ENCODE peak calls at places on chromosomes 3 and 15, in six cellular contexts. I is activated T-helper 1 cell treated with anti-CD3 and anti-CD28 coated beads, Interleukin-12 subunit alpha, Interleukin-12 subunit beta, Interleukin-2, Interleukin-4 antibody, amounts not matched to agents 30 ng/mL and 10 ng/mL and 1 ng/mL, durations not matched to agents 14 hours and 24 hours and 36 hours; P is GM10248; C is myocyte; Z is WTC11; M is A549. S is an unnamed sample.

GRCh38 chr3:11136871-11137626 is 17.2 kb upstream of the HRH1 start:
- DNase-seq in I (no peak), P (no peak), C (peak; percentile 97), Z (no peak), M (peak; percentile 95), S (peak; percentile 100)

GRCh38 chr15:69602921-69603320 is 150.3 kb downstream of the RPLP1 start:
- DNase-seq in I (no peak), P (no peak), C (no peak), Z (no peak), M (no peak), S (no peak)

GRCh38 chr3:56799251-56799882 is 2.4 kb downstream of the ARHGEF3 start:
- DNase-seq in I (no peak), P (peak; percentile 41), C (peak; percentile 79), Z (no peak), M (peak; percentile 49), S (peak; percentile 72)

GRCh38 chr3:113293348-113293747 is 82.0 kb downstream of the BOC start:
- DNase-seq in I (no peak), P (no peak), C (no peak), Z (no peak), M (no peak), S (no peak)

GRCh38 chr15:72285927-72286516 is 13.7 kb upstream of the PARP6 start:
- DNase-seq in I (no peak), P (no peak), C (peak; percentile 13), Z (peak; percentile 75), M (peak; percentile 72), S (no peak)

GRCh38 chr3:187456268-187456667 is 88.1 kb downstream of the RTP4 start:
- DNase-seq in I (no peak), P (no peak), C (no peak), Z (no peak), M (no peak), S (peak; percentile 71)

GRCh38 chr3:50525987-50526386 is 22.6 kb upstream of the CACNA2D2 start:
- DNase-seq in I (peak; percentile 55), P (peak; percentile 72), C (peak; percentile 67), Z (peak; percentile 86), M (peak; percentile 19), S (peak; percentile 49)

GRCh38 chr3:184679056-184679502 is 32.8 kb downstream of the MAGEF1 start:
- DNase-seq in I (no peak), P (no peak), C (peak; percentile 82), Z (peak; percentile 65), M (no peak), S (no peak)

GRCh38 chr3:100578646-100579045 is 30.8 kb upstream of the ADGRG7 start:
- DNase-seq in I (no peak), P (no peak), C (no peak), Z (no peak), M (no peak), S (no peak)

GRCh38 chr3:195004512-195005250 is 266.3 kb downstream of the XXYLT1 start:
- DNase-seq in I (no peak), P (no peak), C (no peak), Z (no peak), M (no peak), S (no peak)

GRCh38 chr3:125593991-125594574 is 1.2 kb downstream of the OSBPL11 start:
- DNase-seq in I (no peak), P (peak; percentile 26), C (no peak), Z (no peak), M (no peak), S (peak; percentile 29)

GRCh38 chr15:83322061-83322460 is 37.6 kb upstream of the BNC1 start:
- DNase-seq in I (no peak), P (no peak), C (peak; percentile 55), Z (no peak), M (no peak), S (no peak)

GRCh38 chr3:155497930-155498647 is 204.6 kb upstream of the STRIT1 start:
- DNase-seq in I (no peak), P (no peak), C (peak; percentile 83), Z (no peak), M (peak; percentile 56), S (peak; percentile 91)

GRCh38 chr3:73061416-73061815 is at the start of gene EBLN2:
- DNase-seq in I (no peak), P (no peak), C (no peak), Z (no peak), M (no peak), S (no peak)

GRCh38 chr15:69084404-69085030 is 70.0 kb downstream of the NOX5 start:
- DNase-seq in I (no peak), P (no peak), C (no peak), Z (no peak), M (no peak), S (no peak)

GRCh38 chr15:75782926-75783325 is 60.3 kb upstream of the UBE2Q2 start:
- DNase-seq in I (no peak), P (no peak), C (no peak), Z (no peak), M (no peak), S (no peak)

GRCh38 chr3:47019201-47019600 is 39.7 kb downstream of the NBEAL2 start:
- DNase-seq in I (peak; percentile 50), P (peak; percentile 51), C (peak; percentile 26), Z (no peak), M (no peak), S (peak; percentile 84)

GRCh38 chr15:63460210-63461135 is 43.9 kb upstream of the USP3 start:
- DNase-seq in I (no peak), P (no peak), C (no peak), Z (no peak), M (no peak), S (no peak)

GRCh38 chr3:174756200-174756829 is 102.8 kb upstream of the NAALADL2 start:
- DNase-seq in I (no peak), P (no peak), C (no peak), Z (no peak), M (no peak), S (no peak)

GRCh38 chr3:134078169-134078821 is 48.6 kb upstream of the SLCO2A1 start:
- DNase-seq in I (no peak), P (no peak), C (no peak), Z (no peak), M (no peak), S (peak; percentile 20)

GRCh38 chr3:124158174-124158812 is 166.4 kb upstream of the ROPN1 start:
- DNase-seq in I (no peak), P (no peak), C (no peak), Z (peak; percentile 59), M (no peak), S (no peak)

GRCh38 chr3:66259721-66260255 is 39.0 kb downstream of the SLC25A26 start:
- DNase-seq in I (no peak), P (no peak), C (no peak), Z (no peak), M (no peak), S (peak; percentile 37)

GRCh38 chr3:34669490-34669889 is 871.1 kb downstream of the PDCD6IP start:
- DNase-seq in I (no peak), P (no peak), C (no peak), Z (no peak), M (no peak), S (no peak)

GRCh38 chr3:185112186-185112585 is 40.7 kb downstream of the C3orf70 start:
- DNase-seq in I (no peak), P (no peak), C (no peak), Z (no peak), M (no peak), S (no peak)

GRCh38 chr15:93982226-93982641 is 249.1 kb upstream of the MCTP2 start:
- DNase-seq in I (no peak), P (no peak), C (no peak), Z (no peak), M (no peak), S (no peak)

GRCh38 chr3:132554437-132554836 is 42.6 kb upstream of the ACKR4 start:
- DNase-seq in I (no peak), P (no peak), C (no peak), Z (no peak), M (peak; percentile 2), S (no peak)

GRCh38 chr15:69664572-69665326 is 212.1 kb downstream of the RPLP1 start:
- DNase-seq in I (no peak), P (peak; percentile 6), C (no peak), Z (no peak), M (no peak), S (no peak)